ENCODE peak calls at places on chromosomes 7 and 10, in four cellular contexts. V, R, W and O are unnamed samples.

GRCh38 chr7:41709621-41710020 is 6.7 kb upstream of the INHBA start:
- DNase-seq in V (no peak), R (no peak), W (no peak), O (no peak)

GRCh38 chr7:29488977-29489376 is 74.7 kb upstream of the PRR15 start:
- DNase-seq in V (no peak), R (no peak), W (no peak), O (no peak)

GRCh38 chr10:21318768-21319167 is 206.7 kb downstream of the SKIDA1 start:
- DNase-seq in V (no peak), R (no peak), W (no peak), O (no peak)

GRCh38 chr7:63899691-63900393 is 98.8 kb upstream of the ZNF722 start:
- DNase-seq in V (no peak), R (no peak), W (peak), O (peak)

GRCh38 chr10:34713875-34714274 is 101.2 kb downstream of the PARD3 start:
- DNase-seq in V (no peak), R (no peak), W (no peak), O (no peak)

GRCh38 chr7:101362334-101363195 is at the start of gene COL26A1:
- DNase-seq in V (peak), R (peak), W (peak), O (no peak)

GRCh38 chr7:131544449-131545425 is 11.7 kb downstream of the PODXL start:
- DNase-seq in V (peak), R (no peak), W (no peak), O (no peak)

GRCh38 chr7:44264221-44264956 is 61.0 kb downstream of the CAMK2B start:
- DNase-seq in V (no peak), R (peak), W (no peak), O (no peak)